ENCODE peak calls at places on chromosomes 6 and 20, in eight cellular contexts. One of them, this sample, is unnamed.
A peak's percentile ranks its signal among the peaks of the same experiment; 100 is the strongest.

GRCh38 chr20:45288376-45288775 is 18.3 kb upstream of the RBPJL start:
- DNase-seq in EL: no peak
- DNase-seq in T-cell: no peak
- DNase-seq in HT1080: no peak
- DNase-seq in Ammon's horn: no peak
- DNase-seq in GM12865: no peak
- DNase-seq in RPMI7951: no peak
- DNase-seq in left cardiac atrium: no peak
- DNase-seq in this sample: no peak

GRCh38 chr20:30630761-30631160 is 626.7 kb upstream of the DEFB115 start:
- DNase-seq in EL: no peak
- DNase-seq in T-cell: no peak
- DNase-seq in HT1080: no peak
- DNase-seq in Ammon's horn: no peak
- DNase-seq in GM12865: no peak
- DNase-seq in RPMI7951: no peak
- DNase-seq in left cardiac atrium: no peak
- DNase-seq in this sample: no peak

GRCh38 chr6:31528307-31528777 is 420 bp upstream of the MCCD1 start:
- DNase-seq in EL: peak; percentile 29
- DNase-seq in T-cell: no peak
- DNase-seq in HT1080: no peak
- DNase-seq in Ammon's horn: no peak
- DNase-seq in GM12865: no peak
- DNase-seq in RPMI7951: no peak
- DNase-seq in left cardiac atrium: no peak
- DNase-seq in this sample: peak; percentile 29

GRCh38 chr20:45338121-45339030 is 9.8 kb downstream of the SDC4 start:
- DNase-seq in EL: no peak
- DNase-seq in T-cell: no peak
- DNase-seq in HT1080: no peak
- DNase-seq in Ammon's horn: no peak
- DNase-seq in GM12865: no peak
- DNase-seq in RPMI7951: no peak
- DNase-seq in left cardiac atrium: no peak
- DNase-seq in this sample: no peak

GRCh38 chr20:8454137-8454712 is 322.2 kb downstream of the PLCB1 start:
- DNase-seq in EL: peak; percentile 90
- DNase-seq in T-cell: no peak
- DNase-seq in HT1080: peak; percentile 98
- DNase-seq in Ammon's horn: peak; percentile 36
- DNase-seq in GM12865: peak; percentile 49
- DNase-seq in RPMI7951: peak; percentile 93
- DNase-seq in left cardiac atrium: peak; percentile 20
- DNase-seq in this sample: peak; percentile 63

GRCh38 chr6:104859225-104860146 is at the start of gene HACE1:
- DNase-seq in EL: peak; percentile 90
- DNase-seq in T-cell: peak; percentile 86
- DNase-seq in HT1080: peak; percentile 88
- DNase-seq in Ammon's horn: peak; percentile 94
- DNase-seq in GM12865: peak; percentile 91
- DNase-seq in RPMI7951: peak; percentile 88
- DNase-seq in left cardiac atrium: peak; percentile 95
- DNase-seq in this sample: peak; percentile 89

GRCh38 chr6:158437571-158437970 is 122.3 kb upstream of the TMEM181 start:
- DNase-seq in EL: no peak
- DNase-seq in T-cell: no peak
- DNase-seq in HT1080: no peak
- DNase-seq in Ammon's horn: no peak
- DNase-seq in GM12865: no peak
- DNase-seq in RPMI7951: no peak
- DNase-seq in left cardiac atrium: no peak
- DNase-seq in this sample: no peak

GRCh38 chr6:44166591-44167184 is 8.1 kb downstream of the CAPN11 start:
- DNase-seq in EL: peak; percentile 20
- DNase-seq in T-cell: no peak
- DNase-seq in HT1080: no peak
- DNase-seq in Ammon's horn: no peak
- DNase-seq in GM12865: no peak
- DNase-seq in RPMI7951: peak; percentile 67
- DNase-seq in left cardiac atrium: no peak
- DNase-seq in this sample: no peak

GRCh38 chr6:126372626-126373025 is 32.7 kb downstream of the CENPW start:
- DNase-seq in EL: peak; percentile 6
- DNase-seq in T-cell: no peak
- DNase-seq in HT1080: no peak
- DNase-seq in Ammon's horn: no peak
- DNase-seq in GM12865: no peak
- DNase-seq in RPMI7951: no peak
- DNase-seq in left cardiac atrium: no peak
- DNase-seq in this sample: peak; percentile 7

GRCh38 chr20:13995086-13995665 is at the start of gene MACROD2:
- DNase-seq in EL: peak; percentile 92
- DNase-seq in T-cell: no peak
- DNase-seq in HT1080: peak; percentile 93
- DNase-seq in Ammon's horn: peak; percentile 95
- DNase-seq in GM12865: peak; percentile 1
- DNase-seq in RPMI7951: peak; percentile 81
- DNase-seq in left cardiac atrium: peak; percentile 94
- DNase-seq in this sample: peak; percentile 91

GRCh38 chr20:7031222-7031621 is 263.7 kb downstream of the BMP2 start:
- DNase-seq in EL: no peak
- DNase-seq in T-cell: no peak
- DNase-seq in HT1080: no peak
- DNase-seq in Ammon's horn: no peak
- DNase-seq in GM12865: no peak
- DNase-seq in RPMI7951: no peak
- DNase-seq in left cardiac atrium: no peak
- DNase-seq in this sample: no peak

GRCh38 chr6:90715093-90715655 is 128.3 kb upstream of the MAP3K7 start:
- DNase-seq in EL: no peak
- DNase-seq in T-cell: no peak
- DNase-seq in HT1080: peak; percentile 6
- DNase-seq in Ammon's horn: peak; percentile 15
- DNase-seq in GM12865: no peak
- DNase-seq in RPMI7951: no peak
- DNase-seq in left cardiac atrium: no peak
- DNase-seq in this sample: peak; percentile 1

GRCh38 chr6:111589366-111589765 is 16.3 kb downstream of the TRAF3IP2 start:
- DNase-seq in EL: peak; percentile 95
- DNase-seq in T-cell: no peak
- DNase-seq in HT1080: peak; percentile 94
- DNase-seq in Ammon's horn: no peak
- DNase-seq in GM12865: no peak
- DNase-seq in RPMI7951: peak; percentile 91
- DNase-seq in left cardiac atrium: peak; percentile 67
- DNase-seq in this sample: peak; percentile 96

GRCh38 chr6:54366647-54367327 is 58.5 kb downstream of the TINAG start:
- DNase-seq in EL: peak; percentile 65
- DNase-seq in T-cell: no peak
- DNase-seq in HT1080: peak; percentile 52
- DNase-seq in Ammon's horn: no peak
- DNase-seq in GM12865: no peak
- DNase-seq in RPMI7951: no peak
- DNase-seq in left cardiac atrium: no peak
- DNase-seq in this sample: peak; percentile 47

GRCh38 chr6:139482184-139482751 is 107.8 kb upstream of the CITED2 start:
- DNase-seq in EL: no peak
- DNase-seq in T-cell: no peak
- DNase-seq in HT1080: no peak
- DNase-seq in Ammon's horn: no peak
- DNase-seq in GM12865: no peak
- DNase-seq in RPMI7951: no peak
- DNase-seq in left cardiac atrium: no peak
- DNase-seq in this sample: no peak

GRCh38 chr6:151370509-151371078 is 20.8 kb downstream of the ZBTB2 start:
- DNase-seq in EL: no peak
- DNase-seq in T-cell: no peak
- DNase-seq in HT1080: peak; percentile 21
- DNase-seq in Ammon's horn: no peak
- DNase-seq in GM12865: no peak
- DNase-seq in RPMI7951: no peak
- DNase-seq in left cardiac atrium: no peak
- DNase-seq in this sample: no peak

GRCh38 chr20:6277661-6278060 is 154.8 kb upstream of the FERMT1 start:
- DNase-seq in EL: no peak
- DNase-seq in T-cell: no peak
- DNase-seq in HT1080: no peak
- DNase-seq in Ammon's horn: no peak
- DNase-seq in GM12865: no peak
- DNase-seq in RPMI7951: no peak
- DNase-seq in left cardiac atrium: no peak
- DNase-seq in this sample: no peak

GRCh38 chr6:157151989-157152388 is 171.3 kb downstream of the TMEM242 start:
- DNase-seq in EL: peak; percentile 70
- DNase-seq in T-cell: no peak
- DNase-seq in HT1080: peak; percentile 88
- DNase-seq in Ammon's horn: no peak
- DNase-seq in GM12865: no peak
- DNase-seq in RPMI7951: peak; percentile 97
- DNase-seq in left cardiac atrium: no peak
- DNase-seq in this sample: peak; percentile 89

GRCh38 chr20:45924391-45925261 is 9.9 kb upstream of the PCIF1 start:
- DNase-seq in EL: no peak
- DNase-seq in T-cell: no peak
- DNase-seq in HT1080: no peak
- DNase-seq in Ammon's horn: peak; percentile 60
- DNase-seq in GM12865: no peak
- DNase-seq in RPMI7951: peak; percentile 66
- DNase-seq in left cardiac atrium: peak; percentile 63
- DNase-seq in this sample: peak; percentile 52

GRCh38 chr6:141103246-141103645 is 1029.5 kb upstream of the GJE1 start:
- DNase-seq in EL: peak; percentile 43
- DNase-seq in T-cell: no peak
- DNase-seq in HT1080: peak; percentile 76
- DNase-seq in Ammon's horn: no peak
- DNase-seq in GM12865: no peak
- DNase-seq in RPMI7951: peak; percentile 66
- DNase-seq in left cardiac atrium: no peak
- DNase-seq in this sample: peak; percentile 87

GRCh38 chr20:4763261-4763660 is 41.6 kb downstream of the PRND start:
- DNase-seq in EL: no peak
- DNase-seq in T-cell: no peak
- DNase-seq in HT1080: no peak
- DNase-seq in Ammon's horn: no peak
- DNase-seq in GM12865: no peak
- DNase-seq in RPMI7951: no peak
- DNase-seq in left cardiac atrium: no peak
- DNase-seq in this sample: no peak

GRCh38 chr6:2611092-2611491 is 139.6 kb downstream of the MYLK4 start:
- DNase-seq in EL: no peak
- DNase-seq in T-cell: no peak
- DNase-seq in HT1080: peak; percentile 13
- DNase-seq in Ammon's horn: no peak
- DNase-seq in GM12865: no peak
- DNase-seq in RPMI7951: peak; percentile 17
- DNase-seq in left cardiac atrium: peak; percentile 33
- DNase-seq in this sample: peak; percentile 53

GRCh38 chr6:8436956-8437355 is 1.6 kb upstream of the SLC35B3 start:
- DNase-seq in EL: no peak
- DNase-seq in T-cell: no peak
- DNase-seq in HT1080: no peak
- DNase-seq in Ammon's horn: no peak
- DNase-seq in GM12865: no peak
- DNase-seq in RPMI7951: no peak
- DNase-seq in left cardiac atrium: no peak
- DNase-seq in this sample: no peak

GRCh38 chr6:5728726-5729434 is 277.8 kb downstream of the NRN1 start:
- DNase-seq in EL: peak; percentile 6
- DNase-seq in T-cell: no peak
- DNase-seq in HT1080: peak; percentile 96
- DNase-seq in Ammon's horn: no peak
- DNase-seq in GM12865: no peak
- DNase-seq in RPMI7951: peak; percentile 32
- DNase-seq in left cardiac atrium: no peak
- DNase-seq in this sample: peak; percentile 83

GRCh38 chr6:9801255-9801757 is 613.6 kb downstream of the TFAP2A start:
- DNase-seq in EL: no peak
- DNase-seq in T-cell: no peak
- DNase-seq in HT1080: no peak
- DNase-seq in Ammon's horn: no peak
- DNase-seq in GM12865: no peak
- DNase-seq in RPMI7951: no peak
- DNase-seq in left cardiac atrium: no peak
- DNase-seq in this sample: no peak

GRCh38 chr20:34983995-34984735 is 28.5 kb downstream of the MYH7B start:
- DNase-seq in EL: no peak
- DNase-seq in T-cell: no peak
- DNase-seq in HT1080: no peak
- DNase-seq in Ammon's horn: no peak
- DNase-seq in GM12865: no peak
- DNase-seq in RPMI7951: no peak
- DNase-seq in left cardiac atrium: peak; percentile 15
- DNase-seq in this sample: no peak

GRCh38 chr20:21809961-21810523 is 104.6 kb downstream of the PAX1 start:
- DNase-seq in EL: no peak
- DNase-seq in T-cell: no peak
- DNase-seq in HT1080: no peak
- DNase-seq in Ammon's horn: no peak
- DNase-seq in GM12865: no peak
- DNase-seq in RPMI7951: no peak
- DNase-seq in left cardiac atrium: no peak
- DNase-seq in this sample: no peak

GRCh38 chr6:149271348-149272340 is 45.9 kb upstream of the TAB2 start:
- DNase-seq in EL: peak; percentile 8
- DNase-seq in T-cell: peak; percentile 46
- DNase-seq in HT1080: peak; percentile 29
- DNase-seq in Ammon's horn: no peak
- DNase-seq in GM12865: peak; percentile 72
- DNase-seq in RPMI7951: no peak
- DNase-seq in left cardiac atrium: peak; percentile 34
- DNase-seq in this sample: no peak

GRCh38 chr6:105302617-105303128 is 100.2 kb downstream of the PREP start:
- DNase-seq in EL: no peak
- DNase-seq in T-cell: no peak
- DNase-seq in HT1080: no peak
- DNase-seq in Ammon's horn: no peak
- DNase-seq in GM12865: no peak
- DNase-seq in RPMI7951: no peak
- DNase-seq in left cardiac atrium: no peak
- DNase-seq in this sample: no peak

GRCh38 chr6:16669227-16669626 is 92.0 kb downstream of the ATXN1 start:
- DNase-seq in EL: peak; percentile 6
- DNase-seq in T-cell: peak; percentile 35
- DNase-seq in HT1080: peak; percentile 94
- DNase-seq in Ammon's horn: no peak
- DNase-seq in GM12865: peak; percentile 35
- DNase-seq in RPMI7951: peak; percentile 77
- DNase-seq in left cardiac atrium: no peak
- DNase-seq in this sample: peak; percentile 89

GRCh38 chr6:62805431-62805830 is 405.8 kb upstream of the FKBP1C start:
- DNase-seq in EL: no peak
- DNase-seq in T-cell: no peak
- DNase-seq in HT1080: peak; percentile 23
- DNase-seq in Ammon's horn: no peak
- DNase-seq in GM12865: no peak
- DNase-seq in RPMI7951: no peak
- DNase-seq in left cardiac atrium: no peak
- DNase-seq in this sample: peak; percentile 1

GRCh38 chr20:23363257-23363649 is 1.3 kb downstream of the GZF1 start:
- DNase-seq in EL: no peak
- DNase-seq in T-cell: no peak
- DNase-seq in HT1080: no peak
- DNase-seq in Ammon's horn: no peak
- DNase-seq in GM12865: peak; percentile 42
- DNase-seq in RPMI7951: peak; percentile 52
- DNase-seq in left cardiac atrium: peak; percentile 67
- DNase-seq in this sample: peak; percentile 43

GRCh38 chr20:1809611-1810510 is 85.3 kb upstream of the SIRPA start:
- DNase-seq in EL: peak; percentile 79
- DNase-seq in T-cell: no peak
- DNase-seq in HT1080: peak; percentile 58
- DNase-seq in Ammon's horn: no peak
- DNase-seq in GM12865: no peak
- DNase-seq in RPMI7951: peak; percentile 62
- DNase-seq in left cardiac atrium: no peak
- DNase-seq in this sample: peak; percentile 96

GRCh38 chr6:16031278-16031981 is 97.5 kb upstream of the MYLIP start:
- DNase-seq in EL: no peak
- DNase-seq in T-cell: no peak
- DNase-seq in HT1080: no peak
- DNase-seq in Ammon's horn: no peak
- DNase-seq in GM12865: peak; percentile 3
- DNase-seq in RPMI7951: no peak
- DNase-seq in left cardiac atrium: no peak
- DNase-seq in this sample: no peak